ENCODE peak calls at places on chromosomes 13 and 19, in eight cellular contexts. One of them, this sample, is unnamed.

GRCh38 chr13:99370476-99371272 is 63.5 kb upstream of the GPR183 start:
- DNase-seq in colonic mucosa: no peak
- DNase-seq in neural progenitor cell: no peak
- DNase-seq in cardiac fibroblast: no peak
- DNase-seq in A549: no peak
- DNase-seq in PC-3: no peak
- DNase-seq in upper lobe of right lung: no peak
- DNase-seq in PC-9: no peak
- DNase-seq in this sample: no peak

GRCh38 chr13:109949395-109949794 is 163.0 kb upstream of the IRS2 start:
- DNase-seq in PC-9: no peak
- DNase-seq in neural progenitor cell: no peak
- DNase-seq in colonic mucosa: no peak
- DNase-seq in cardiac fibroblast: no peak
- DNase-seq in A549: no peak
- DNase-seq in PC-3: no peak
- DNase-seq in upper lobe of right lung: no peak
- DNase-seq in this sample: no peak

GRCh38 chr19:55389386-55390317 is 3.9 kb downstream of the RPL28 start:
- DNase-seq in A549: no peak
- DNase-seq in neural progenitor cell: no peak
- DNase-seq in colonic mucosa: no peak
- DNase-seq in PC-9: no peak
- DNase-seq in cardiac fibroblast: no peak
- DNase-seq in PC-3: no peak
- DNase-seq in upper lobe of right lung: no peak
- DNase-seq in this sample: no peak

GRCh38 chr13:48626077-48626449 is 27.7 kb upstream of the CYSLTR2 start:
- DNase-seq in upper lobe of right lung: no peak
- DNase-seq in A549: no peak
- DNase-seq in cardiac fibroblast: peak
- DNase-seq in PC-9: no peak
- DNase-seq in neural progenitor cell: no peak
- DNase-seq in PC-3: no peak
- DNase-seq in colonic mucosa: no peak
- DNase-seq in this sample: no peak

GRCh38 chr13:51848674-51849073 is 3.7 kb upstream of the TMEM272 start:
- DNase-seq in A549: no peak
- DNase-seq in cardiac fibroblast: peak
- DNase-seq in neural progenitor cell: no peak
- DNase-seq in upper lobe of right lung: no peak
- DNase-seq in PC-9: no peak
- DNase-seq in PC-3: peak
- DNase-seq in colonic mucosa: no peak
- DNase-seq in this sample: no peak

GRCh38 chr19:15532779-15533521 is 24.6 kb downstream of the CYP4F22 start:
- DNase-seq in PC-3: peak
- DNase-seq in upper lobe of right lung: no peak
- DNase-seq in neural progenitor cell: no peak
- DNase-seq in A549: no peak
- DNase-seq in colonic mucosa: no peak
- DNase-seq in cardiac fibroblast: no peak
- DNase-seq in PC-9: peak
- DNase-seq in this sample: no peak

GRCh38 chr19:8684001-8684902 is 14.3 kb downstream of the ACTL9 start:
- DNase-seq in neural progenitor cell: no peak
- DNase-seq in PC-3: no peak
- DNase-seq in upper lobe of right lung: no peak
- DNase-seq in A549: no peak
- DNase-seq in PC-9: no peak
- DNase-seq in colonic mucosa: no peak
- DNase-seq in cardiac fibroblast: no peak
- DNase-seq in this sample: no peak

GRCh38 chr19:42285546-42285945 is 16.4 kb upstream of the PRR19 start:
- DNase-seq in cardiac fibroblast: no peak
- DNase-seq in colonic mucosa: no peak
- DNase-seq in PC-3: no peak
- DNase-seq in A549: peak
- DNase-seq in upper lobe of right lung: no peak
- DNase-seq in PC-9: no peak
- DNase-seq in neural progenitor cell: peak
- DNase-seq in this sample: no peak

GRCh38 chr19:4510435-4511255 is 7.6 kb downstream of the PLIN4 start:
- DNase-seq in upper lobe of right lung: no peak
- DNase-seq in colonic mucosa: no peak
- DNase-seq in cardiac fibroblast: no peak
- DNase-seq in PC-9: no peak
- DNase-seq in PC-3: no peak
- DNase-seq in neural progenitor cell: no peak
- DNase-seq in A549: no peak
- DNase-seq in this sample: no peak

GRCh38 chr19:13019330-13019729 is 24.1 kb downstream of the NFIX start:
- DNase-seq in PC-3: no peak
- DNase-seq in PC-9: no peak
- DNase-seq in A549: no peak
- DNase-seq in neural progenitor cell: no peak
- DNase-seq in colonic mucosa: no peak
- DNase-seq in upper lobe of right lung: no peak
- DNase-seq in cardiac fibroblast: no peak
- DNase-seq in this sample: no peak

GRCh38 chr19:1619094-1619439 is 13.8 kb upstream of the UQCR11 start:
- DNase-seq in A549: no peak
- DNase-seq in PC-9: no peak
- DNase-seq in upper lobe of right lung: no peak
- DNase-seq in cardiac fibroblast: no peak
- DNase-seq in neural progenitor cell: no peak
- DNase-seq in PC-3: no peak
- DNase-seq in colonic mucosa: no peak
- DNase-seq in this sample: no peak

GRCh38 chr19:16316506-16316882 is 8.1 kb upstream of the KLF2 start:
- DNase-seq in A549: no peak
- DNase-seq in PC-3: no peak
- DNase-seq in PC-9: no peak
- DNase-seq in cardiac fibroblast: no peak
- DNase-seq in upper lobe of right lung: no peak
- DNase-seq in colonic mucosa: no peak
- DNase-seq in neural progenitor cell: no peak
- DNase-seq in this sample: no peak

GRCh38 chr13:109159650-109160309 is 530.4 kb downstream of the MYO16 start:
- DNase-seq in cardiac fibroblast: no peak
- DNase-seq in PC-9: no peak
- DNase-seq in colonic mucosa: no peak
- DNase-seq in upper lobe of right lung: no peak
- DNase-seq in neural progenitor cell: no peak
- DNase-seq in PC-3: no peak
- DNase-seq in A549: no peak
- DNase-seq in this sample: no peak

GRCh38 chr19:46049597-46049996 is 8.8 kb upstream of the IGFL4 start:
- DNase-seq in PC-9: no peak
- DNase-seq in upper lobe of right lung: no peak
- DNase-seq in neural progenitor cell: no peak
- DNase-seq in colonic mucosa: no peak
- DNase-seq in PC-3: no peak
- DNase-seq in A549: no peak
- DNase-seq in cardiac fibroblast: no peak
- DNase-seq in this sample: no peak
- TF ChIP-seq CTCF in PC-9: no peak
- TF ChIP-seq CTCF in upper lobe of right lung: no peak
- TF ChIP-seq CTCF in neural progenitor cell: peak
- TF ChIP-seq CTCF in colonic mucosa: no peak
- TF ChIP-seq CTCF in PC-3: peak
- TF ChIP-seq CTCF in A549: no peak
- TF ChIP-seq CTCF in cardiac fibroblast: no peak
- TF ChIP-seq CTCF in this sample: no peak

GRCh38 chr19:46015961-46016425 is 6.9 kb downstream of the PGLYRP1 start:
- DNase-seq in neural progenitor cell: peak
- DNase-seq in cardiac fibroblast: no peak
- DNase-seq in colonic mucosa: no peak
- DNase-seq in PC-3: no peak
- DNase-seq in A549: no peak
- DNase-seq in PC-9: no peak
- DNase-seq in upper lobe of right lung: no peak
- DNase-seq in this sample: no peak

GRCh38 chr19:46017095-46017429 is 5.8 kb downstream of the PGLYRP1 start:
- DNase-seq in PC-3: no peak
- DNase-seq in A549: no peak
- DNase-seq in cardiac fibroblast: no peak
- DNase-seq in colonic mucosa: no peak
- DNase-seq in PC-9: no peak
- DNase-seq in neural progenitor cell: no peak
- DNase-seq in upper lobe of right lung: no peak
- DNase-seq in this sample: no peak

GRCh38 chr19:46016426-46017094 is 6.3 kb downstream of the PGLYRP1 start:
- DNase-seq in upper lobe of right lung: peak
- DNase-seq in PC-3: peak
- DNase-seq in A549: peak
- DNase-seq in PC-9: peak
- DNase-seq in neural progenitor cell: peak
- DNase-seq in cardiac fibroblast: peak
- DNase-seq in colonic mucosa: peak
- DNase-seq in this sample: no peak

GRCh38 chr19:46014534-46014933 is 8.3 kb downstream of the PGLYRP1 start:
- DNase-seq in cardiac fibroblast: no peak
- DNase-seq in PC-9: no peak
- DNase-seq in PC-3: no peak
- DNase-seq in colonic mucosa: no peak
- DNase-seq in neural progenitor cell: no peak
- DNase-seq in A549: no peak
- DNase-seq in upper lobe of right lung: no peak
- DNase-seq in this sample: no peak

DNA sequence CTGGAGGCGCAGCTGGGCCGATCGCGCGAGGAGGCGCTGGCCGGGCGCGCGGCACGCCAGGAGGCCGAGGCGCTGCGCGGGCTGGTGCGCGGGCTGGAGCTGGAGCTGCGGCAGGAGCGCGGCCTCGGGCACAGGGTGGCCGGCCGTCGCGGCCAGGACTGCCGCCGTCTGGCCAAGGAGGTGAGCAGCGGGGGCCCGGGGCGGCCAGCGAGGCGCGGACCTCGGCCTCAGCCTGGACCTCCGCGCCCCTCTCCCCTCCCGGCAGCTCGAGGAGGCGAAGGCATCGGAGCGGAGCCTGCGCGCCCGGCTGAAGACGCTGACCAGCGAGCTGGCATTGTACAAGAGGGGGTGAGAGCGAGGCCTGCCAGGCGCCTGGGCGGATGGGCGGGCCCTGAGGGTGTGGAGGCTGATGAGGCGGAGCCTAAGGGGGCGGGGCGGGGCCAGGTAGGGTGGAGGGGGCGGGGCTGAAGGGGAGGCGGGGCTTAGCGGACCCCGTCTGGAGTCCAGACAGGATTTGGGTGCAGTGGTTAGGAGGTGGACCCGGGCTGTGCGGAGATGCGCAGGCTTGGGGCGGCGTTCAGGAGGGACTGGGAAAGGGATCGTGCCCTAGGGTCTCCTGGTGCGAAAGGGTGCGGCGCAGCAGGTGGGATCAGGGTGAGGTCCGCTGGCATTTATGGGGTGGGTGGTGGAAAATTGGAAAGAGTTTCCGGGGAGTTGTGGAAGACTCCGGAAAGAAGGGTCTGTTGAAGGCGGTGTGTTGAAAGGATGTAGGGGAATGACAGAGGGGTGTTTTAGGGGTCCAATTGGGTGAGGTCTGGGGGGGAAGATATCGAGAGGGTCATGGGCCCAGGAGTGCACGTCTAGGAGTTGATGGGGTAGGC is 7.5 kb downstream of the PGLYRP1 start:
- DNase-seq in cardiac fibroblast: peak
- DNase-seq in PC-9: peak
- DNase-seq in PC-3: no peak
- DNase-seq in upper lobe of right lung: peak
- DNase-seq in A549: peak
- DNase-seq in colonic mucosa: peak
- DNase-seq in neural progenitor cell: peak
- DNase-seq in this sample: no peak
- H3K4me3 ChIP-seq in cardiac fibroblast: peak
- H3K4me3 ChIP-seq in PC-9: peak
- H3K4me3 ChIP-seq in PC-3: no peak
- H3K4me3 ChIP-seq in upper lobe of right lung: peak
- H3K4me3 ChIP-seq in A549: peak
- H3K4me3 ChIP-seq in colonic mucosa: peak
- H3K4me3 ChIP-seq in neural progenitor cell: peak
- H3K4me3 ChIP-seq in this sample: no peak

DNA sequence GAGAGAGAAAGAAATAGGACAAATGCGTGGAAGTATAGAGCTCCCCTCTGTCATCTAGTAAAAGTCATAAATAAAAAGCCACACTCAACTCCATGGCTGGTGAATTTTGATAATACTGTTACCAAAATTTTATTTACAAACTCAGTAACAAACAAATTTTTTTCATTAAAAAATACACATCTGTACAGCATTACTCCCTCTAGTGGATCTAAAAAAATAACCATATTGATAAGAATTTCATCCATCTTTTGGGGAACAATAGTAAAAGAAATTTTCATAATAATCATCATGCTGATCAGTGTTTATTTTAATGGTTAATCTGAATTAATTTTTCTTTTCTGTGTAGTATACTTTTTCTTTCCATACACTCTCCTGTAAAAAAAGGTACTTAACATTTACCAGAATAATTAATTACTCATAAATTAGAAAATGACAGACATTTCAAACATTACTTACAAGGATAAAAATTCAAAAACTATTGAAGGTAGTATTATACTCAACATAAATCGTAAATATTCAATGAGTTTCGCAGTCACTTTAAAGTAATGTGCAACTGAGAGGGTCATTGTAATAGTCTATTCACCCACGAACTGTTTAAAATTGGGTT is 173.5 kb upstream of the LSM14A start:
- DNase-seq in neural progenitor cell: no peak
- DNase-seq in PC-9: no peak
- DNase-seq in PC-3: peak
- DNase-seq in cardiac fibroblast: peak
- DNase-seq in upper lobe of right lung: no peak
- DNase-seq in colonic mucosa: no peak
- DNase-seq in A549: peak
- DNase-seq in this sample: no peak
- TF ChIP-seq CTCF in neural progenitor cell: peak
- TF ChIP-seq CTCF in PC-9: peak
- TF ChIP-seq CTCF in PC-3: peak
- TF ChIP-seq CTCF in cardiac fibroblast: peak
- TF ChIP-seq CTCF in upper lobe of right lung: peak
- TF ChIP-seq CTCF in colonic mucosa: peak
- TF ChIP-seq CTCF in A549: peak
- TF ChIP-seq CTCF in this sample: peak

DNA sequence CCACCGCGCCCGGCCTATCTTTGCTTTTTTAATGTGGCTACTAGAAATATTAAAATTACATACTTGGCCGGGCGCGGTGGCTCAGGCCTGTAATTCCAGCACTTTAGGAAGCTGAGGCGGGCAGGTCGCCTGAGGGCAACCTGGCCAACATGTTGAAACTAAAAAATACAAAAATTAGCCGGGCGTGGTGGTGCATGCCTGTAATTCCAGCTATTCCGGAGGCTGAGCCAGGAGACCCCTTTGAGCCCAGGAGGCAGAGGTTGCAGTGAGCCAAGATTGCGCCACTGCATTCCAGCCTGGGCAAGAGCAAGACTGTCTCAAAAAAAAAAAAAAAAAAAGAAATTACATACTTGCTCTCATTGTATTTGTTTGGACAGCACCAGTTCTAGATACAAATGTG is 34.8 kb upstream of the DPRX start:
- DNase-seq in PC-9: peak
- DNase-seq in upper lobe of right lung: no peak
- DNase-seq in A549: no peak
- DNase-seq in cardiac fibroblast: no peak
- DNase-seq in neural progenitor cell: no peak
- DNase-seq in colonic mucosa: no peak
- DNase-seq in PC-3: no peak
- DNase-seq in this sample: no peak
- H3K4me3 ChIP-seq in PC-9: no peak
- H3K4me3 ChIP-seq in upper lobe of right lung: no peak
- H3K4me3 ChIP-seq in A549: no peak
- H3K4me3 ChIP-seq in cardiac fibroblast: no peak
- H3K4me3 ChIP-seq in neural progenitor cell: no peak
- H3K4me3 ChIP-seq in colonic mucosa: no peak
- H3K4me3 ChIP-seq in PC-3: no peak
- H3K4me3 ChIP-seq in this sample: no peak

This sample was measured in LNCaP clone FGC.